ENCODE peak calls at places on chromosomes 4 and X, in six cellular contexts. A, X, M, D, C and N are unnamed samples. For H3K9me3, the result is how much of the 10 kb centered on the place peaks cover.

GRCh38 chrX:15915959-15916703 is 61.5 kb upstream of the AP1S2 start:
- DNase-seq in C (no peak), A (no peak), X (no peak), M (no peak), D (no peak), N (no peak)

GRCh38 chr4:130266814-130267213 is 1170.9 kb downstream of the C4orf33 start:
- DNase-seq in X (no peak), M (no peak), A (no peak), C (no peak), D (no peak), N (no peak)

GRCh38 chrX:70038951-70039350 is 10.8 kb downstream of the AWAT2 start:
- DNase-seq in D (no peak), A (no peak), C (no peak), M (peak), X (no peak), N (no peak)

GRCh38 chrX:125322431-125322830 is 2.8 kb downstream of the TEX13C start:
- DNase-seq in X (no peak), A (no peak), M (no peak), C (no peak), D (no peak), N (no peak)

GRCh38 chrX:11341274-11342256 is 48.4 kb downstream of the AMELX start:
- DNase-seq in X (no peak), M (peak), C (peak), D (peak), A (peak), N (peak)

GRCh38 chr4:182478475-182478874 is 235.3 kb downstream of the TENM3 start:
- DNase-seq in X (no peak), A (no peak), M (no peak), D (no peak), C (no peak), N (no peak)

GRCh38 chr4:92307886-92308285 is 4.1 kb downstream of the GRID2 start:
- DNase-seq in M (no peak), A (no peak), D (no peak), C (no peak), X (no peak), N (no peak)

GRCh38 chrX:78333521-78333920 is 6.1 kb upstream of the CYSLTR1 start:
- DNase-seq in C (no peak), M (no peak), D (no peak), X (no peak), A (no peak), N (no peak)

GRCh38 chr4:149584703-149585102 is 230.9 kb downstream of the IQCM start:
- DNase-seq in A (no peak), M (no peak), X (no peak), D (no peak), C (no peak), N (no peak)

GRCh38 chr4:153747406-153747805 is 12.4 kb downstream of the RNF175 start:
- DNase-seq in M (no peak), A (no peak), C (no peak), D (no peak), X (no peak), N (no peak)

GRCh38 chr4:81049861-81050423 is 19.4 kb downstream of the BMP3 start:
- DNase-seq in M (no peak), A (no peak), C (no peak), X (no peak), D (no peak), N (no peak)

GRCh38 chr4:173827707-173828106 is 297.7 kb upstream of the HAND2 start:
- DNase-seq in X (no peak), D (no peak), A (no peak), C (no peak), M (no peak), N (no peak)

GRCh38 chr4:174522183-174523002 is at the start of gene HPGD:
- DNase-seq in A (peak), X (peak), D (peak), M (no peak), C (peak), N (peak)

GRCh38 chr4:86730310-86730709 is 118.9 kb downstream of the SLC10A6 start:
- DNase-seq in M (no peak), D (no peak), A (no peak), C (no peak), X (peak), N (no peak)

GRCh38 chr4:7326693-7327340 is 107.9 kb downstream of the PSAPL1 start:
- DNase-seq in C (no peak), M (no peak), A (no peak), D (no peak), X (no peak), N (no peak)

GRCh38 chr4:106594291-106594952 is 225.8 kb upstream of the GIMD1 start:
- DNase-seq in C (no peak), D (no peak), A (no peak), X (no peak), M (no peak), N (no peak)

GRCh38 chr4:46390353-46391058 is 578 bp upstream of the GABRA2 start:
- DNase-seq in C (no peak), D (no peak), M (no peak), X (peak), A (no peak), N (no peak)

GRCh38 chrX:50448565-50448964 is 22.1 kb downstream of the DGKK start:
- DNase-seq in C (no peak), X (peak), D (no peak), M (no peak), A (peak), N (no peak)

GRCh38 chr4:8917868-8918783 is 46.5 kb upstream of the HMX1 start:
- DNase-seq in D (peak), C (no peak), A (peak), M (peak), X (peak), N (peak)

GRCh38 chr4:100372432-100372831 is 145.4 kb downstream of the EMCN start:
- DNase-seq in X (peak), D (no peak), C (no peak), A (no peak), M (no peak), N (no peak)

GRCh38 chr4:124710911-124711310 is 1.6 kb downstream of the ANKRD50 start:
- DNase-seq in C (no peak), M (no peak), X (no peak), D (no peak), A (peak), N (no peak)

GRCh38 chr4:164997324-164997723 is 19.9 kb upstream of the TRIM61 start:
- DNase-seq in D (no peak), X (no peak), A (peak), M (no peak), C (no peak), N (no peak)

GRCh38 chr4:21768349-21769310 is 179.9 kb downstream of the KCNIP4 start:
- DNase-seq in C (no peak), M (no peak), A (peak), X (no peak), D (no peak), N (no peak)

GRCh38 chr4:137212601-137213000 is 319.7 kb downstream of the PCDH18 start:
- DNase-seq in D (no peak), A (no peak), M (no peak), X (no peak), C (no peak), N (no peak)

GRCh38 chrX:134622813-134623185 is 35.5 kb downstream of the PLAC1 start:
- DNase-seq in A (no peak), C (no peak), X (no peak), D (no peak), M (no peak), N (no peak)

GRCh38 chrX:66110112-66110511 is 53.9 kb upstream of the HEPH start:
- DNase-seq in X (peak), C (no peak), A (peak), M (no peak), D (peak), N (no peak)

GRCh38 chrX:11704725-11705495 is 39.2 kb upstream of the ARHGAP6 start:
- DNase-seq in M (no peak), D (no peak), A (no peak), X (peak), C (no peak), N (no peak)

GRCh38 chr4:124265701-124266100 is 446.8 kb downstream of the ANKRD50 start:
- DNase-seq in D (no peak), M (no peak), X (no peak), A (no peak), C (no peak), N (no peak)

GRCh38 chr4:159269143-159269542 is 166.3 kb downstream of the RAPGEF2 start:
- DNase-seq in M (no peak), C (no peak), X (no peak), D (no peak), A (no peak), N (no peak)

GRCh38 chr4:159042097-159042605 is 60.7 kb upstream of the RAPGEF2 start:
- DNase-seq in C (no peak), D (no peak), X (no peak), A (peak), M (no peak), N (no peak)

GRCh38 chr4:77193511-77194236 is 36.7 kb downstream of the CCNG2 start:
- DNase-seq in A (peak), X (peak), M (peak), C (peak), D (peak), N (peak)

GRCh38 chrX:15853586-15854079 is 980 bp downstream of the AP1S2 start:
- DNase-seq in A (no peak), D (no peak), X (peak), C (no peak), M (no peak), N (no peak)

GRCh38 chr4:99815597-99816011 is 1.0 kb upstream of the DAPP1 start:
- DNase-seq in C (no peak), X (no peak), A (peak), D (no peak), M (no peak), N (no peak)

GRCh38 chr4:8771666-8772065 is 100.0 kb downstream of the HMX1 start:
- DNase-seq in M (no peak), X (no peak), D (no peak), A (no peak), C (no peak), N (no peak)

DNA sequence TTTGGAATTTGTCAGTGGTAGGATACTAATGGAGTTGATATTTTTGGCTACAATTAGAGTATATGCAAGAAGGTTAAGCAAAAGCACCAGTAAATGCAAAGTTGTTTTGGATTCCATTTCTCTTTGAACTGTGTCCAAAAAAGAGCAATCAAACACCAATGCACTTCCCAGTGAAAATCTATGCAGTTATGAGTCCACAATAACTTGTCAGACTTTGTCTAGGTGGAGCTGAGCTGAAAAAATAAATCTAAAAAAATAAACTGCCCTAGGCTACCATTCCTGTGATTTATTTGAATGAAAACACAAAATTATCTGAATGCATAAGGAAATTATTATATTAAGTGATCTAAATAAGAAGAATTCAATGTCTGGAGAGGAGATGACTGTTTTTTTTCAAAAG is 37.0 kb upstream of the AREG start:
- DNase-seq in C (no peak), M (no peak), D (no peak), A (no peak), X (no peak), N (no peak)
- TF ChIP-seq CTCF in C (no peak), M (no peak), D (no peak), A (no peak), X (no peak), N (no peak)

GRCh38 chr4:28723371-28723770 is 1862.7 kb downstream of the STIM2 start:
- DNase-seq in X (peak), D (no peak), C (no peak), A (no peak), M (no peak), N (no peak)

GRCh38 chr4:28724239-28724638 is 1863.6 kb downstream of the STIM2 start:
- DNase-seq in X (no peak), A (no peak), M (no peak), C (no peak), D (no peak), N (no peak)
- H3K9me3 ChIP-seq in X (under half), A (under half), M (under half), C (under half), D (under half), N (under half)

GRCh38 chrX:109485470-109486340 is 3.8 kb upstream of the GUCY2F start:
- DNase-seq in M (peak), X (peak), C (no peak), A (peak), D (peak), N (peak)
- TF ChIP-seq CTCF in M (peak), X (peak), C (peak), A (peak), D (peak), N (peak)

GRCh38 chr4:38132140-38132673 is 172.0 kb downstream of the PTTG2 start:
- DNase-seq in M (peak), D (peak), X (peak), C (peak), A (peak), N (peak)

GRCh38 chr4:38128478-38129451 is 168.6 kb downstream of the PTTG2 start:
- DNase-seq in C (no peak), A (peak), D (peak), X (peak), M (peak), N (no peak)

GRCh38 chr4:38131371-38132139 is 171.4 kb downstream of the PTTG2 start:
- DNase-seq in D (no peak), A (no peak), M (no peak), C (no peak), X (peak), N (no peak)

GRCh38 chr4:38130884-38131283 is 170.7 kb downstream of the PTTG2 start:
- DNase-seq in D (no peak), M (no peak), C (no peak), A (no peak), X (no peak), N (no peak)

GRCh38 chr4:38129452-38129830 is 169.2 kb downstream of the PTTG2 start:
- DNase-seq in A (no peak), D (no peak), M (no peak), X (no peak), C (no peak), N (no peak)
- H3K9me3 ChIP-seq in A (under half), D (under half), M (under half), X (under half), C (under half), N (under half)

DNA sequence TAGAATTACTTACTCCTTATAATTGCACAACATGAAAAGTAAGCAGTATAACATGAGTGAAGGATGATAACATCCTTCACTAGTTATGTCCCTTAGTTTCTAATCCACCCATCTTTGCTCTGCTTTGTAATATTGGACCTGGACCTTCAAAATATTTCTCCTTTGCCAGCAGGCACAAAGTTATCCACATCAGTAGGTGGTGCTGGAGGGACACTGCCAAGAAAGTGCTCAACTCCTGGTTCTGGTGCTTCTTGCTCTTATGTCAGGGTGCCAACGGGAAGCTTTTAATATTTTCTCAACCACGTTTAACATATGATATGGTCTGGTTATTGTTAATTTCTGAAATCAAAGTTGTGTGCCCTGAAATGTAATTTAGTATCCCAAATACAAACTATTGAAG is 49.1 kb downstream of the TMEM165 start:
- DNase-seq in D (no peak), A (no peak), M (no peak), C (no peak), X (no peak), N (no peak)
- TF ChIP-seq CTCF in D (no peak), A (no peak), M (no peak), C (no peak), X (peak), N (peak)